ENCODE peak calls at places on chromosome 3, in five cellular contexts. One of them, this sample, is unnamed. For H3K36me3, the result is how much of the 10 kb centered on the place peaks cover.

GRCh38 chr3:33058780-33059179 is 38.2 kb downstream of the GLB1 start:
- DNase-seq in IMR-90: no peak
- DNase-seq in brain microvascular endothelial cell: no peak
- DNase-seq in colonic mucosa: no peak
- DNase-seq in OCI-LY7: no peak
- DNase-seq in this sample: no peak

GRCh38 chr3:15646924-15647511 is 45.5 kb downstream of the BTD start:
- DNase-seq in IMR-90: peak
- DNase-seq in brain microvascular endothelial cell: peak
- DNase-seq in colonic mucosa: no peak
- DNase-seq in OCI-LY7: no peak
- DNase-seq in this sample: peak

GRCh38 chr3:126465928-126466564 is 9.6 kb downstream of the ZXDC start:
- DNase-seq in IMR-90: no peak
- DNase-seq in brain microvascular endothelial cell: no peak
- DNase-seq in colonic mucosa: no peak
- DNase-seq in OCI-LY7: no peak
- DNase-seq in this sample: no peak

GRCh38 chr3:112115161-112115739 is 17.8 kb downstream of the GCSAM start:
- DNase-seq in IMR-90: no peak
- DNase-seq in brain microvascular endothelial cell: no peak
- DNase-seq in colonic mucosa: no peak
- DNase-seq in OCI-LY7: peak
- DNase-seq in this sample: no peak

GRCh38 chr3:149506540-149506939 is 32.0 kb downstream of the TM4SF4 start:
- DNase-seq in IMR-90: peak
- DNase-seq in brain microvascular endothelial cell: peak
- DNase-seq in colonic mucosa: no peak
- DNase-seq in OCI-LY7: no peak
- DNase-seq in this sample: no peak

GRCh38 chr3:86793786-86794185 is 197.2 kb downstream of the VGLL3 start:
- DNase-seq in IMR-90: peak
- DNase-seq in brain microvascular endothelial cell: peak
- DNase-seq in colonic mucosa: no peak
- DNase-seq in OCI-LY7: no peak
- DNase-seq in this sample: peak

GRCh38 chr3:126209741-126210140 is 29.4 kb upstream of the ALDH1L1 start:
- DNase-seq in IMR-90: no peak
- DNase-seq in brain microvascular endothelial cell: no peak
- DNase-seq in colonic mucosa: no peak
- DNase-seq in OCI-LY7: no peak
- DNase-seq in this sample: no peak

GRCh38 chr3:144036498-144036897 is 64.9 kb downstream of the DIPK2A start:
- DNase-seq in IMR-90: no peak
- DNase-seq in brain microvascular endothelial cell: no peak
- DNase-seq in colonic mucosa: no peak
- DNase-seq in OCI-LY7: no peak
- DNase-seq in this sample: no peak

GRCh38 chr3:178195824-178196223 is 340.4 kb upstream of the KCNMB2 start:
- DNase-seq in IMR-90: peak
- DNase-seq in brain microvascular endothelial cell: peak
- DNase-seq in colonic mucosa: no peak
- DNase-seq in OCI-LY7: no peak
- DNase-seq in this sample: peak

GRCh38 chr3:139774570-139775302 is 97.0 kb upstream of the NMNAT3 start:
- DNase-seq in IMR-90: no peak
- DNase-seq in brain microvascular endothelial cell: peak
- DNase-seq in colonic mucosa: no peak
- DNase-seq in OCI-LY7: no peak
- DNase-seq in this sample: peak

GRCh38 chr3:186180891-186181471 is 72.1 kb upstream of the ETV5 start:
- DNase-seq in IMR-90: no peak
- DNase-seq in brain microvascular endothelial cell: no peak
- DNase-seq in colonic mucosa: no peak
- DNase-seq in OCI-LY7: no peak
- DNase-seq in this sample: no peak

GRCh38 chr3:196650740-196651311 is 11.3 kb downstream of the NRROS start:
- DNase-seq in IMR-90: peak
- DNase-seq in brain microvascular endothelial cell: peak
- DNase-seq in colonic mucosa: no peak
- DNase-seq in OCI-LY7: no peak
- DNase-seq in this sample: peak

GRCh38 chr3:162428192-162428591 is 931.6 kb downstream of the OTOL1 start:
- DNase-seq in IMR-90: no peak
- DNase-seq in brain microvascular endothelial cell: no peak
- DNase-seq in colonic mucosa: no peak
- DNase-seq in OCI-LY7: no peak
- DNase-seq in this sample: no peak

GRCh38 chr3:141643391-141643790 is 94.7 kb upstream of the RNF7 start:
- DNase-seq in IMR-90: peak
- DNase-seq in brain microvascular endothelial cell: no peak
- DNase-seq in colonic mucosa: no peak
- DNase-seq in OCI-LY7: no peak
- DNase-seq in this sample: peak

GRCh38 chr3:186107148-186108105 is 1.5 kb downstream of the ETV5 start:
- DNase-seq in IMR-90: peak
- DNase-seq in brain microvascular endothelial cell: peak
- DNase-seq in colonic mucosa: peak
- DNase-seq in OCI-LY7: peak
- DNase-seq in this sample: no peak

GRCh38 chr3:107432013-107432515 is 54.8 kb downstream of the CCDC54 start:
- DNase-seq in IMR-90: peak
- DNase-seq in brain microvascular endothelial cell: no peak
- DNase-seq in colonic mucosa: peak
- DNase-seq in OCI-LY7: no peak
- DNase-seq in this sample: no peak

GRCh38 chr3:107431048-107431297 is 53.7 kb downstream of the CCDC54 start:
- DNase-seq in IMR-90: peak
- DNase-seq in brain microvascular endothelial cell: no peak
- DNase-seq in colonic mucosa: no peak
- DNase-seq in OCI-LY7: no peak
- DNase-seq in this sample: no peak

GRCh38 chr3:107430214-107431047 is 53.2 kb downstream of the CCDC54 start:
- DNase-seq in IMR-90: peak
- DNase-seq in brain microvascular endothelial cell: peak
- DNase-seq in colonic mucosa: peak
- DNase-seq in OCI-LY7: no peak
- DNase-seq in this sample: no peak

GRCh38 chr3:107431298-107432012 is 54.2 kb downstream of the CCDC54 start:
- DNase-seq in IMR-90: peak
- DNase-seq in brain microvascular endothelial cell: peak
- DNase-seq in colonic mucosa: peak
- DNase-seq in OCI-LY7: peak
- DNase-seq in this sample: no peak

GRCh38 chr3:107432646-107433045 is 55.4 kb downstream of the CCDC54 start:
- DNase-seq in IMR-90: no peak
- DNase-seq in brain microvascular endothelial cell: no peak
- DNase-seq in colonic mucosa: no peak
- DNase-seq in OCI-LY7: no peak
- DNase-seq in this sample: no peak
- H3K4me3 ChIP-seq in IMR-90: no peak
- H3K4me3 ChIP-seq in brain microvascular endothelial cell: no peak
- H3K4me3 ChIP-seq in colonic mucosa: peak
- H3K4me3 ChIP-seq in OCI-LY7: no peak
- H3K4me3 ChIP-seq in this sample: no peak

GRCh38 chr3:98185180-98185579 is 18.7 kb downstream of the OR5H15 start:
- DNase-seq in IMR-90: no peak
- DNase-seq in brain microvascular endothelial cell: no peak
- DNase-seq in colonic mucosa: no peak
- DNase-seq in OCI-LY7: no peak
- DNase-seq in this sample: no peak
- TF ChIP-seq CTCF in IMR-90: no peak
- TF ChIP-seq CTCF in brain microvascular endothelial cell: no peak
- TF ChIP-seq CTCF in colonic mucosa: no peak
- TF ChIP-seq CTCF in OCI-LY7: no peak
- TF ChIP-seq CTCF in this sample: no peak

DNA sequence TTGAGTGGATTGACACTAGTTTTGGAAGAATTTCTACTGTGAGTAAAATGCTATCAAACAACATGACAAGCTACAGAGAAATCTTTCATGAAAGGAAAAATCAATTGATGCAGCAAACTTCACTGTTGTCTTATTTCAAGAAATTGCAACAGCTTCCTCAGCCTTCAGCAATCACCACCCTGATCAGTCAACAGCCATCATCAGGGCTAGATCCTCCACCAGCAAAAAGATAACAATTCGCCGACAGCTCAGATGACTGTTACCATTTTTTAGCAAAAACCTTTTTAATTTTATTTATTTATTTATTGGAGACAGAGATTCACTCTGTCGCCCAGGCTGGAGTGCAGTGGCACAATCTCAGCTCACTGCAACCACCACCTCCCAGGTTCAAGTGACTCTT is 44.0 kb downstream of the MLH1 start:
- DNase-seq in IMR-90: no peak
- DNase-seq in brain microvascular endothelial cell: no peak
- DNase-seq in colonic mucosa: no peak
- DNase-seq in OCI-LY7: no peak
- DNase-seq in this sample: no peak
- H3K36me3 ChIP-seq in IMR-90: under half
- H3K36me3 ChIP-seq in brain microvascular endothelial cell: under half
- H3K36me3 ChIP-seq in colonic mucosa: under half
- H3K36me3 ChIP-seq in OCI-LY7: half or more
- H3K36me3 ChIP-seq in this sample: under half

GRCh38 chr3:13518516-13519351 is 30.2 kb upstream of the FBLN2 start:
- DNase-seq in IMR-90: no peak
- DNase-seq in brain microvascular endothelial cell: no peak
- DNase-seq in colonic mucosa: no peak
- DNase-seq in OCI-LY7: no peak
- DNase-seq in this sample: no peak

GRCh38 chr3:13519392-13519791 is 29.5 kb upstream of the FBLN2 start:
- DNase-seq in IMR-90: no peak
- DNase-seq in brain microvascular endothelial cell: no peak
- DNase-seq in colonic mucosa: no peak
- DNase-seq in OCI-LY7: no peak
- DNase-seq in this sample: no peak

GRCh38 chr3:13515786-13516783 is 32.8 kb upstream of the FBLN2 start:
- DNase-seq in IMR-90: no peak
- DNase-seq in brain microvascular endothelial cell: no peak
- DNase-seq in colonic mucosa: no peak
- DNase-seq in OCI-LY7: no peak
- DNase-seq in this sample: no peak

GRCh38 chr3:13515036-13515435 is 33.9 kb upstream of the FBLN2 start:
- DNase-seq in IMR-90: no peak
- DNase-seq in brain microvascular endothelial cell: no peak
- DNase-seq in colonic mucosa: no peak
- DNase-seq in OCI-LY7: no peak
- DNase-seq in this sample: no peak

GRCh38 chr3:13517253-13517977 is 31.5 kb upstream of the FBLN2 start:
- DNase-seq in IMR-90: no peak
- DNase-seq in brain microvascular endothelial cell: no peak
- DNase-seq in colonic mucosa: no peak
- DNase-seq in OCI-LY7: no peak
- DNase-seq in this sample: no peak
- H3K4me3 ChIP-seq in IMR-90: no peak
- H3K4me3 ChIP-seq in brain microvascular endothelial cell: no peak
- H3K4me3 ChIP-seq in colonic mucosa: no peak
- H3K4me3 ChIP-seq in OCI-LY7: no peak
- H3K4me3 ChIP-seq in this sample: no peak

GRCh38 chr3:137714551-137714950 is 49.6 kb upstream of the SOX14 start:
- DNase-seq in IMR-90: no peak
- DNase-seq in brain microvascular endothelial cell: no peak
- DNase-seq in colonic mucosa: no peak
- DNase-seq in OCI-LY7: no peak
- DNase-seq in this sample: no peak

DNA sequence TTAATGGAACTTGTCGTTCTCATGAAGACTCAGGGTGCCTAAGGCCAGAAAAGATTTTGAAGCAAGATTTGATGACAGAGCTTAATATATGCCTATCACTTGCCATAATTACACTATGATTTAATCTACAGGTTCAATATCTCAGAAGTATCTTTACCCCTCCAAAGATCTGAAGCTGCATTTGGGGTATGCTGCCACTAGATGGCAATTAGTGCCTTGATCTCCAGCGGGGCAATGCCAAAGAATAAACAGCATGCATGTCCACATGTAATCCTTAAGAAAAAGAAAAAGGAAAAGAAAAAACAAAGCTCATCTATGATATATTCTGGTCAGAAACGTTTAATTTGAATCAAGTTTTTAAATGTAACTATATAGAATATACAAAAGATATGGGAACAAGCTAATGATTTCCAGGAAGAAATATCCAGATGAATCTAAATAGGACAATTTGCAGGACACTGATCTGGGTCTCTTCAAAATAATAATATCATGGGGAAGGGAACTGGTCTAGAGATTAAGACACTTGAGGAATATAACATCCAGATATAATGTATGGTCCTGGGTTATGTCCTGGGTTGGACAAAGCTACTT is 55.0 kb upstream of the SOX14 start:
- DNase-seq in IMR-90: no peak
- DNase-seq in brain microvascular endothelial cell: peak
- DNase-seq in colonic mucosa: no peak
- DNase-seq in OCI-LY7: peak
- DNase-seq in this sample: no peak
- TF ChIP-seq CTCF in IMR-90: peak
- TF ChIP-seq CTCF in brain microvascular endothelial cell: no peak
- TF ChIP-seq CTCF in colonic mucosa: peak
- TF ChIP-seq CTCF in OCI-LY7: peak
- TF ChIP-seq CTCF in this sample: no peak

GRCh38 chr3:52608337-52608736 is 71.9 kb downstream of the UQCC5 start:
- DNase-seq in IMR-90: no peak
- DNase-seq in brain microvascular endothelial cell: no peak
- DNase-seq in colonic mucosa: no peak
- DNase-seq in OCI-LY7: no peak
- DNase-seq in this sample: no peak

GRCh38 chr3:52609316-52609815 is 73.0 kb downstream of the UQCC5 start:
- DNase-seq in IMR-90: peak
- DNase-seq in brain microvascular endothelial cell: no peak
- DNase-seq in colonic mucosa: no peak
- DNase-seq in OCI-LY7: no peak
- DNase-seq in this sample: no peak

DNA sequence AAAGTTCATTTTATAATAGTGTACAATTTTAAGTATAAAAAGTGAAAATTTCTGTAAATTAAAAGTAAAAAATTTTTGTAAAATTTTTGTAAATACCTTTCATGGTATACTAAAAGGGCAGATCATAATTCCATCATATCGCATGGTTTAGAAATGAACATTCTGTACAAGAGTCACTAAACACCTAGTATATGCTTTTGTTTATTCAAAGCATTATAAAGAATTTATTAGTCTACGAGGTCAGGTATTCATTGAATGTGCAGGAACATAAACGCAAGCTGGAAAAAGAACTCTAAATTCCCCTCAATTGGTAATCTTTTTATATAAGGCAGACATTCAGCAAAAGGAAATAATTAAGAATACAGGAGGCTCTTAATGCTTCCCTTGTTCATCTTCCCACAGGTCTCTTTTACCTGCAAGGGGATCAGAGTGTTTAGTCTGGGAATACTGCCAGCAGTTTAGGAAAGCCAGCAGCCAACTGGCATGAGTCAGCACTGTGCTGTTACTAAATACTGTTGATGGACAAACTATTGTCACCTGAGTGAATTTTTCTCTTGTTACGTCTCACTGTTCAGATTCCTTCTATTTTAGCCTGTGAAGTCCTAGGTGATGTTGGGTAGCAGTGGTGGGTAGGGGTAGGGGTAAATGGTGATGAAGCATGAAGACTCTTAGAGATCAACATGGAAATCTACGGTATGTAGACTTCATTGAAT is 70.1 kb downstream of the UQCC5 start:
- DNase-seq in IMR-90: peak
- DNase-seq in brain microvascular endothelial cell: peak
- DNase-seq in colonic mucosa: peak
- DNase-seq in OCI-LY7: no peak
- DNase-seq in this sample: peak
- H3K36me3 ChIP-seq in IMR-90: under half
- H3K36me3 ChIP-seq in brain microvascular endothelial cell: under half
- H3K36me3 ChIP-seq in colonic mucosa: under half
- H3K36me3 ChIP-seq in OCI-LY7: half or more
- H3K36me3 ChIP-seq in this sample: under half